ENCODE peak calls at places on chromosomes 1 and 21, in five cellular contexts. L is HFF-Myc; H is stimulated activated CD8-positive, alpha-beta memory T cell treated with anti-CD3 and anti-CD28 coated beads, Interleukin-15, amount 100 ng/mL, for 24 hours; B is iris pigment epithelial cell; I is fibroblast of the conjunctiva. U is an unnamed sample.

GRCh38 chr1:16607433-16607851 is 5.9 kb downstream of the NBPF1 start:
- DNase-seq in L (no peak), H (no peak), B (no peak), I (no peak), U (no peak)

GRCh38 chr1:237232501-237232900 is 190.5 kb downstream of the RYR2 start:
- DNase-seq in L (no peak), H (no peak), B (no peak), I (no peak), U (no peak)

GRCh38 chr1:15617874-15618684 is 821 bp downstream of the DDI2 start:
- DNase-seq in L (no peak), H (peak; percentile 15), B (peak; percentile 28), I (no peak), U (peak; percentile 22)

GRCh38 chr1:208985231-208985630 is 598.3 kb upstream of the CAMK1G start:
- DNase-seq in L (no peak), H (no peak), B (no peak), I (no peak), U (no peak)

GRCh38 chr1:180042994-180043622 is 88.5 kb downstream of the CEP350 start:
- DNase-seq in L (no peak), H (no peak), B (peak; percentile 89), I (peak; percentile 5), U (no peak)

GRCh38 chr1:31707711-31708110 is 3.9 kb upstream of the COL16A1 start:
- DNase-seq in L (no peak), H (no peak), B (peak; percentile 89), I (no peak), U (no peak)

GRCh38 chr1:47333578-47333921 is at the start of gene CMPK1:
- DNase-seq in L (peak; percentile 72), H (peak; percentile 53), B (peak; percentile 80), I (peak; percentile 74), U (peak; percentile 88)

GRCh38 chr1:180248731-180249681 is 18.9 kb downstream of the LHX4 start:
- DNase-seq in L (no peak), H (no peak), B (no peak), I (no peak), U (no peak)

GRCh38 chr1:185734929-185735666 is 907 bp downstream of the HMCN1 start:
- DNase-seq in L (no peak), H (no peak), B (peak; percentile 14), I (no peak), U (no peak)

GRCh38 chr1:169295425-169295824 is 72.2 kb downstream of the NME7 start:
- DNase-seq in L (no peak), H (no peak), B (no peak), I (no peak), U (no peak)

GRCh38 chr1:26696645-26697440 is 1.0 kb downstream of the ARID1A start:
- DNase-seq in L (no peak), H (peak; percentile 39), B (no peak), I (no peak), U (peak; percentile 59)

GRCh38 chr1:94562502-94563260 is 21.1 kb upstream of the F3 start:
- DNase-seq in L (no peak), H (no peak), B (no peak), I (no peak), U (no peak)

GRCh38 chr1:13697738-13698137 is 2.2 kb upstream of the PRDM2 start:
- DNase-seq in L (no peak), H (no peak), B (no peak), I (no peak), U (peak; percentile 24)

GRCh38 chr1:16178596-16179497 is 23.0 kb upstream of the EPHA2 start:
- DNase-seq in L (no peak), H (no peak), B (no peak), I (no peak), U (no peak)

GRCh38 chr1:202161151-202162048 is 998 bp upstream of the PTPN7 start:
- DNase-seq in L (no peak), H (no peak), B (no peak), I (no peak), U (no peak)

GRCh38 chr21:15682977-15683376 is 46.8 kb upstream of the USP25 start:
- DNase-seq in L (no peak), H (no peak), B (peak; percentile 81), I (peak; percentile 5), U (peak; percentile 27)

GRCh38 chr1:25806418-25806817 is 6.4 kb downstream of the SELENON start:
- DNase-seq in L (no peak), H (no peak), B (no peak), I (peak; percentile 74), U (no peak)

GRCh38 chr1:84753516-84754375 is 63.5 kb upstream of the SSX2IP start:
- DNase-seq in L (peak; percentile 41), H (peak; percentile 52), B (peak; percentile 69), I (peak; percentile 75), U (peak; percentile 49)

GRCh38 chr1:55321947-55322346 is 106.8 kb upstream of the USP24 start:
- DNase-seq in L (no peak), H (no peak), B (peak; percentile 74), I (no peak), U (no peak)

GRCh38 chr1:86758570-86758969 is 54.2 kb downstream of the SH3GLB1 start:
- DNase-seq in L (no peak), H (no peak), B (no peak), I (no peak), U (no peak)

GRCh38 chr1:2856821-2857290 is 55.4 kb upstream of the TTC34 start:
- DNase-seq in L (no peak), H (no peak), B (no peak), I (no peak), U (no peak)